ENCODE peak calls at places on chromosome 15, in ten cellular contexts. H is left cardiac atrium; W is stimulated activated CD4-positive, alpha-beta T cell treated with anti-CD3 and anti-CD28 coated beads, Interleukin-2, amount 100 ng/mL, for 24 hours; V is T47D; D is heart right ventricle; O is activated naive CD8-positive, alpha-beta T cell treated with anti-CD3 and anti-CD28 coated beads, Interleukin-2, amount 50 U/mL, for 24 hours; Z is posterior cingulate gyrus; Y is Calu3; L is B cell; F is substantia nigra. M is an unnamed sample.
A peak's percentile ranks its signal among the peaks of the same experiment; 100 is the strongest.

GRCh38 chr15:91968610-91969009 is 115.1 kb downstream of the SLCO3A1 start:
- DNase-seq in O (no peak), D (no peak), Y (no peak), L (no peak), V (no peak), F (no peak), Z (no peak), W (no peak), H (no peak), M (no peak)

GRCh38 chr15:35753486-35753885 is 207.5 kb upstream of the DPH6 start:
- DNase-seq in D (no peak), H (no peak), Z (no peak), W (no peak), V (no peak), F (no peak), Y (no peak), L (no peak), O (no peak), M (no peak)

GRCh38 chr15:80115021-80115420 is 37.8 kb upstream of the FAH start:
- DNase-seq in L (no peak), F (no peak), V (no peak), D (no peak), Z (no peak), H (no peak), Y (no peak), W (no peak), O (no peak), M (no peak)

GRCh38 chr15:58980351-58980939 is 7.0 kb upstream of the RNF111 start:
- DNase-seq in Z (no peak), D (no peak), F (no peak), O (no peak), H (no peak), Y (no peak), W (no peak), L (no peak), V (no peak), M (no peak)

GRCh38 chr15:72521682-72522081 is 47.6 kb downstream of the ARIH1 start:
- DNase-seq in O (no peak), L (no peak), Y (no peak), D (no peak), F (no peak), H (no peak), W (no peak), Z (no peak), V (no peak), M (no peak)

GRCh38 chr15:40069178-40070165 is 30.5 kb upstream of the SRP14 start:
- DNase-seq in D (peak; percentile 92), L (peak; percentile 84), W (no peak), O (no peak), F (peak; percentile 97), Y (peak; percentile 96), H (peak; percentile 93), Z (peak; percentile 97), V (peak; percentile 89), M (no peak)

GRCh38 chr15:51909591-51909990 is 62.0 kb downstream of the LEO1 start:
- DNase-seq in D (no peak), H (no peak), O (no peak), Y (no peak), F (no peak), V (no peak), L (no peak), W (no peak), Z (no peak), M (no peak)

GRCh38 chr15:79602731-79603130 is 170.6 kb downstream of the MINAR1 start:
- DNase-seq in D (no peak), V (no peak), F (no peak), W (no peak), Y (no peak), O (no peak), H (no peak), Z (no peak), L (no peak), M (no peak)

GRCh38 chr15:96327155-96327741 is 3.3 kb upstream of the NR2F2 start:
- DNase-seq in Z (no peak), W (no peak), O (no peak), D (no peak), V (no peak), F (no peak), Y (no peak), H (no peak), L (no peak), M (no peak)

GRCh38 chr15:74950078-74951000 is 6.2 kb downstream of the RPP25 start:
- DNase-seq in Z (peak; percentile 74), H (peak; percentile 70), O (peak; percentile 80), L (peak; percentile 66), Y (peak; percentile 87), W (peak; percentile 85), V (peak; percentile 55), D (no peak), F (peak; percentile 45), M (peak; percentile 87)

GRCh38 chr15:98548172-98548971 is 100.0 kb upstream of the IGF1R start:
- DNase-seq in L (peak; percentile 58), Y (peak; percentile 55), O (peak; percentile 64), H (peak; percentile 84), D (peak; percentile 70), W (peak; percentile 57), V (peak; percentile 38), Z (peak; percentile 94), F (peak; percentile 58), M (peak; percentile 73)

GRCh38 chr15:50685976-50686467 is 575 bp downstream of the TRPM7 start:
- DNase-seq in D (peak; percentile 71), L (peak; percentile 75), H (peak; percentile 70), F (peak; percentile 62), Y (peak; percentile 71), W (peak; percentile 79), O (peak; percentile 77), V (peak; percentile 23), Z (peak; percentile 93), M (peak; percentile 85)

GRCh38 chr15:68414591-68414990 is 17.4 kb downstream of the ITGA11 start:
- DNase-seq in Y (no peak), D (no peak), F (no peak), L (no peak), H (no peak), W (peak; percentile 4), O (no peak), Z (no peak), V (no peak), M (no peak)

GRCh38 chr15:36291501-36291900 is 287.9 kb upstream of the CDIN1 start:
- DNase-seq in W (no peak), Z (no peak), O (no peak), V (no peak), Y (no peak), D (no peak), L (no peak), H (no peak), F (no peak), M (no peak)

GRCh38 chr15:39852237-39852636 is 67.8 kb downstream of the GPR176 start:
- DNase-seq in O (no peak), D (no peak), Z (no peak), V (no peak), F (no peak), H (no peak), W (no peak), Y (no peak), L (no peak), M (no peak)

GRCh38 chr15:88920186-88920891 is 7.2 kb upstream of the MFGE8 start:
- DNase-seq in W (no peak), H (no peak), O (no peak), V (no peak), F (no peak), D (no peak), Z (no peak), Y (no peak), L (no peak), M (no peak)

GRCh38 chr15:34147371-34148140 is 45.7 kb downstream of the PGBD4 start:
- DNase-seq in L (no peak), F (no peak), Y (no peak), V (no peak), H (no peak), Z (no peak), D (no peak), W (no peak), O (no peak), M (no peak)

GRCh38 chr15:61159901-61160300 is 69.2 kb downstream of the RORA start:
- DNase-seq in Y (no peak), V (no peak), O (no peak), W (no peak), Z (no peak), H (no peak), F (no peak), D (no peak), L (no peak), M (no peak)

GRCh38 chr15:51924146-51925068 is 47.2 kb downstream of the LEO1 start:
- DNase-seq in W (no peak), F (no peak), V (no peak), D (no peak), O (no peak), Y (no peak), H (no peak), Z (peak; percentile 89), L (no peak), M (no peak)

GRCh38 chr15:68427366-68427765 is 4.6 kb downstream of the ITGA11 start:
- DNase-seq in W (no peak), D (no peak), O (no peak), V (no peak), F (no peak), H (no peak), Y (no peak), Z (no peak), L (no peak), M (no peak)

GRCh38 chr15:66290518-66290917 is 2.9 kb upstream of the DIS3L start:
- DNase-seq in Z (no peak), D (no peak), L (no peak), H (no peak), Y (no peak), O (peak; percentile 10), W (no peak), F (no peak), V (no peak), M (peak; percentile 11)

GRCh38 chr15:66078196-66078928 is 175.2 kb downstream of the MEGF11 start:
- DNase-seq in V (no peak), Z (no peak), D (no peak), L (no peak), W (no peak), O (no peak), H (no peak), F (peak; percentile 16), Y (no peak), M (no peak)

GRCh38 chr15:85008474-85009260 is 27.0 kb downstream of the PDE8A start:
- DNase-seq in Z (no peak), W (no peak), D (no peak), V (no peak), Y (no peak), O (no peak), H (no peak), F (no peak), L (no peak), M (no peak)

GRCh38 chr15:65081758-65082157 is 5.2 kb downstream of the KBTBD13 start:
- DNase-seq in W (peak; percentile 28), F (no peak), Z (no peak), D (no peak), V (no peak), O (peak; percentile 31), Y (no peak), H (no peak), L (no peak), M (peak; percentile 51)

GRCh38 chr15:88635343-88635742 is 3.5 kb upstream of the ISG20 start:
- DNase-seq in H (no peak), L (no peak), W (peak; percentile 36), F (no peak), V (no peak), Y (no peak), D (no peak), Z (no peak), O (no peak), M (peak; percentile 44)

GRCh38 chr15:64072812-64073211 is 20.8 kb downstream of the CIAO2A start:
- DNase-seq in F (no peak), H (no peak), Z (no peak), L (no peak), D (no peak), O (no peak), Y (no peak), W (no peak), V (no peak), M (no peak)

GRCh38 chr15:95196176-95196915 is 965.0 kb downstream of the MCTP2 start:
- DNase-seq in O (no peak), F (no peak), H (no peak), V (no peak), W (no peak), Y (peak; percentile 53), D (no peak), Z (no peak), L (no peak), M (no peak)

GRCh38 chr15:71048913-71049675 is 66.2 kb upstream of the THSD4 start:
- DNase-seq in D (no peak), O (no peak), F (no peak), V (no peak), Y (no peak), H (no peak), L (no peak), W (no peak), Z (no peak), M (no peak)